ENCODE peak calls at places on chromosomes 6 and 20, in seven cellular contexts. One of them, this sample, is unnamed.

GRCh38 chr6:35392111-35392702 is 49.8 kb downstream of the PPARD start:
- DNase-seq in lower lobe of right lung: peak
- DNase-seq in MM.1S: no peak
- DNase-seq in NCI-H1694: no peak
- DNase-seq in naive thymus-derived CD8-positive, alpha-beta T cell: no peak
- DNase-seq in activated CD4-positive, alpha-beta T cell treated with anti-CD3 and anti-CD28 coated beads, Interleukin-2, amount 50 U/mL, for 24 hours: no peak
- DNase-seq in GM13976: no peak
- DNase-seq in this sample: no peak

GRCh38 chr6:137496909-137497721 is 2.9 kb upstream of the OLIG3 start:
- DNase-seq in lower lobe of right lung: no peak
- DNase-seq in MM.1S: no peak
- DNase-seq in NCI-H1694: no peak
- DNase-seq in naive thymus-derived CD8-positive, alpha-beta T cell: peak
- DNase-seq in activated CD4-positive, alpha-beta T cell treated with anti-CD3 and anti-CD28 coated beads, Interleukin-2, amount 50 U/mL, for 24 hours: no peak
- DNase-seq in GM13976: peak
- DNase-seq in this sample: no peak

GRCh38 chr6:151763303-151763702 is 44.2 kb upstream of the ESR1 start:
- DNase-seq in lower lobe of right lung: no peak
- DNase-seq in MM.1S: no peak
- DNase-seq in NCI-H1694: no peak
- DNase-seq in naive thymus-derived CD8-positive, alpha-beta T cell: no peak
- DNase-seq in activated CD4-positive, alpha-beta T cell treated with anti-CD3 and anti-CD28 coated beads, Interleukin-2, amount 50 U/mL, for 24 hours: no peak
- DNase-seq in GM13976: no peak
- DNase-seq in this sample: no peak

GRCh38 chr6:31877651-31878161 is 1.1 kb downstream of the SLC44A4 start:
- DNase-seq in lower lobe of right lung: peak
- DNase-seq in MM.1S: no peak
- DNase-seq in NCI-H1694: no peak
- DNase-seq in naive thymus-derived CD8-positive, alpha-beta T cell: no peak
- DNase-seq in activated CD4-positive, alpha-beta T cell treated with anti-CD3 and anti-CD28 coated beads, Interleukin-2, amount 50 U/mL, for 24 hours: no peak
- DNase-seq in GM13976: no peak
- DNase-seq in this sample: no peak

GRCh38 chr6:50380409-50381105 is 330.8 kb upstream of the DEFB112 start:
- DNase-seq in lower lobe of right lung: no peak
- DNase-seq in MM.1S: no peak
- DNase-seq in NCI-H1694: no peak
- DNase-seq in naive thymus-derived CD8-positive, alpha-beta T cell: no peak
- DNase-seq in activated CD4-positive, alpha-beta T cell treated with anti-CD3 and anti-CD28 coated beads, Interleukin-2, amount 50 U/mL, for 24 hours: no peak
- DNase-seq in GM13976: no peak
- DNase-seq in this sample: no peak

GRCh38 chr20:25605146-25605545 is 18.7 kb downstream of the NANP start:
- DNase-seq in lower lobe of right lung: no peak
- DNase-seq in MM.1S: no peak
- DNase-seq in NCI-H1694: no peak
- DNase-seq in naive thymus-derived CD8-positive, alpha-beta T cell: no peak
- DNase-seq in activated CD4-positive, alpha-beta T cell treated with anti-CD3 and anti-CD28 coated beads, Interleukin-2, amount 50 U/mL, for 24 hours: no peak
- DNase-seq in GM13976: no peak
- DNase-seq in this sample: no peak

GRCh38 chr20:9837634-9838033 is 1.2 kb downstream of the PAK5 start:
- DNase-seq in lower lobe of right lung: no peak
- DNase-seq in MM.1S: no peak
- DNase-seq in NCI-H1694: peak
- DNase-seq in naive thymus-derived CD8-positive, alpha-beta T cell: no peak
- DNase-seq in activated CD4-positive, alpha-beta T cell treated with anti-CD3 and anti-CD28 coated beads, Interleukin-2, amount 50 U/mL, for 24 hours: no peak
- DNase-seq in GM13976: no peak
- DNase-seq in this sample: no peak

GRCh38 chr20:52004720-52005119 is 186.9 kb downstream of the ZFP64 start:
- DNase-seq in lower lobe of right lung: no peak
- DNase-seq in MM.1S: no peak
- DNase-seq in NCI-H1694: peak
- DNase-seq in naive thymus-derived CD8-positive, alpha-beta T cell: no peak
- DNase-seq in activated CD4-positive, alpha-beta T cell treated with anti-CD3 and anti-CD28 coated beads, Interleukin-2, amount 50 U/mL, for 24 hours: no peak
- DNase-seq in GM13976: no peak
- DNase-seq in this sample: no peak